ENCODE peak calls at places on chromosomes 13 and 19, in six cellular contexts. X, V, Q, Y, C and O are unnamed samples.
A peak's percentile ranks its signal among the peaks of the same experiment; 100 is the strongest.

GRCh38 chr13:110486061-110486780 is 75.3 kb downstream of the RAB20 start:
- DNase-seq in V (no peak), Y (no peak), C (peak; percentile 29), Q (no peak), X (no peak), O (no peak)

GRCh38 chr19:46603752-46604241 is 2.7 kb downstream of the CALM3 start:
- DNase-seq in V (no peak), Q (no peak), X (no peak), C (no peak), Y (no peak), O (no peak)

GRCh38 chr19:1157931-1158884 is 15.9 kb downstream of the SBNO2 start:
- DNase-seq in V (no peak), X (no peak), C (no peak), Q (no peak), Y (no peak), O (no peak)

GRCh38 chr13:80473695-80474094 is 132.8 kb upstream of the SPRY2 start:
- DNase-seq in V (peak; percentile 18), C (no peak), Q (no peak), Y (no peak), X (no peak), O (no peak)

GRCh38 chr13:26991508-26992181 is 180.0 kb downstream of the USP12 start:
- DNase-seq in X (no peak), Y (no peak), Q (no peak), C (no peak), V (peak; percentile 27), O (no peak)

GRCh38 chr13:67619987-67620386 is 389.9 kb upstream of the PCDH9 start:
- DNase-seq in C (no peak), X (no peak), Q (no peak), V (peak; percentile 64), Y (peak; percentile 7), O (no peak)

GRCh38 chr19:4149518-4150288 is 3.7 kb upstream of the CREB3L3 start:
- DNase-seq in V (no peak), C (no peak), Q (no peak), Y (no peak), X (no peak), O (no peak)

GRCh38 chr19:4533334-4533733 is 1.7 kb downstream of the PLIN5 start:
- DNase-seq in V (no peak), Y (no peak), Q (no peak), X (no peak), C (no peak), O (no peak)

GRCh38 chr19:7520131-7521051 is 2.0 kb upstream of the MCOLN1 start:
- DNase-seq in X (no peak), Y (no peak), Q (no peak), C (no peak), V (no peak), O (no peak)

GRCh38 chr19:46839752-46840151 is 10.9 kb downstream of the AP2S1 start:
- DNase-seq in C (no peak), Q (no peak), Y (no peak), V (no peak), X (no peak), O (peak; percentile 62)

GRCh38 chr19:30419581-30420180 is 47.5 kb downstream of the ZNF536 start:
- DNase-seq in Y (no peak), V (no peak), Q (no peak), X (no peak), C (no peak), O (peak; percentile 42)

GRCh38 chr13:50945669-50946068 is 36.1 kb downstream of the RNASEH2B start:
- DNase-seq in V (no peak), X (no peak), Q (no peak), Y (no peak), C (no peak), O (no peak)

GRCh38 chr19:35462476-35462953 is 14.5 kb downstream of the FFAR2 start:
- DNase-seq in V (no peak), Y (no peak), X (no peak), Q (no peak), C (no peak), O (no peak)

GRCh38 chr13:91195789-91196188 is 151.7 kb upstream of the MIR17HG start:
- DNase-seq in C (no peak), Y (no peak), Q (no peak), X (no peak), V (no peak), O (no peak)

GRCh38 chr13:99280166-99280565 is 22.0 kb upstream of the GPR18 start:
- DNase-seq in Y (no peak), V (no peak), Q (no peak), X (no peak), C (no peak), O (no peak)

GRCh38 chr13:32638739-32639138 is 52.5 kb downstream of the PDS5B start:
- DNase-seq in C (no peak), Y (no peak), Q (no peak), V (no peak), X (no peak), O (no peak)

GRCh38 chr13:32468502-32469147 is 40.7 kb upstream of the N4BP2L1 start:
- DNase-seq in Q (peak; percentile 58), V (no peak), C (no peak), Y (no peak), X (no peak), O (peak; percentile 36)

GRCh38 chr19:12984683-12985048 is 10.6 kb upstream of the NFIX start:
- DNase-seq in C (no peak), V (no peak), X (no peak), Q (peak; percentile 24), Y (no peak), O (no peak)

GRCh38 chr19:18932216-18932841 is 8.7 kb downstream of the HOMER3 start:
- DNase-seq in V (no peak), X (peak; percentile 78), Y (no peak), Q (peak; percentile 92), C (peak; percentile 88), O (peak; percentile 98)

GRCh38 chr19:51521796-51522195 is 9.7 kb downstream of the SIGLEC6 start:
- DNase-seq in V (no peak), C (no peak), X (no peak), Y (no peak), Q (no peak), O (no peak)

GRCh38 chr19:29625316-29625715 is 19.2 kb downstream of the POP4 start:
- DNase-seq in V (no peak), Y (no peak), C (no peak), X (no peak), Q (no peak), O (no peak)

GRCh38 chr19:44635581-44636438 is 7.9 kb upstream of the PVR start:
- DNase-seq in C (no peak), Q (no peak), V (peak; percentile 63), X (no peak), Y (no peak), O (no peak)

GRCh38 chr13:104847863-104848262 is 1687.6 kb downstream of the EFNB2 start:
- DNase-seq in Y (no peak), Q (no peak), V (no peak), C (peak; percentile 44), X (no peak), O (no peak)

GRCh38 chr13:101267656-101268055 is 148.7 kb downstream of the NALCN start:
- DNase-seq in Y (no peak), X (no peak), V (no peak), Q (no peak), C (no peak), O (no peak)

GRCh38 chr13:95226476-95226875 is 74.8 kb downstream of the ABCC4 start:
- DNase-seq in V (no peak), X (no peak), Q (peak; percentile 42), C (no peak), Y (no peak), O (no peak)

GRCh38 chr13:99792079-99792921 is 179.3 kb downstream of the ZIC5 start:
- DNase-seq in Q (no peak), Y (no peak), X (no peak), C (no peak), V (no peak), O (no peak)

GRCh38 chr13:85254641-85255040 is 544.6 kb downstream of the SLITRK6 start:
- DNase-seq in Q (no peak), Y (no peak), V (no peak), X (no peak), C (no peak), O (no peak)

GRCh38 chr13:34207334-34207733 is 389.4 kb downstream of the RFC3 start:
- DNase-seq in C (peak; percentile 31), Y (peak; percentile 24), X (peak; percentile 17), Q (no peak), V (peak; percentile 70), O (no peak)

GRCh38 chr13:34207872-34208271 is 389.9 kb downstream of the RFC3 start:
- DNase-seq in Q (no peak), X (no peak), C (no peak), V (peak; percentile 2), Y (no peak), O (no peak)

GRCh38 chr13:34208326-34208725 is 390.4 kb downstream of the RFC3 start:
- DNase-seq in Q (no peak), X (no peak), Y (no peak), C (no peak), V (peak; percentile 21), O (no peak)
- H3K4me3 ChIP-seq in Q (no peak overlapping the region), X (no peak overlapping the region), Y (no peak overlapping the region), C (no peak overlapping the region), V (no peak overlapping the region), O (no peak overlapping the region)

GRCh38 chr19:41424335-41425173 is 2.6 kb downstream of the B3GNT8 start:
- DNase-seq in X (no peak), V (no peak), Y (no peak), Q (peak; percentile 20), C (no peak), O (no peak)

GRCh38 chr19:41426116-41426841 is 895 bp downstream of the B3GNT8 start:
- DNase-seq in X (peak; percentile 27), V (no peak), Y (no peak), C (peak; percentile 20), Q (no peak), O (no peak)

GRCh38 chr19:41427647-41428480 is 690 bp upstream of the B3GNT8 start:
- DNase-seq in Y (no peak), X (peak; percentile 58), Q (peak; percentile 72), V (no peak), C (peak; percentile 20), O (peak; percentile 66)

GRCh38 chr19:41426952-41427646 is at the start of gene B3GNT8:
- DNase-seq in C (peak; percentile 94), Y (peak; percentile 11), Q (peak; percentile 92), X (peak; percentile 90), V (peak; percentile 34), O (peak; percentile 94)

GRCh38 chr19:41425174-41426115 is 1.7 kb downstream of the B3GNT8 start:
- DNase-seq in C (no peak), Q (no peak), X (no peak), V (no peak), Y (no peak), O (no peak)
- H3K4me3 ChIP-seq in C (no peak overlapping the region), Q (no peak overlapping the region), X (peak overlapping the region; percentile 74), V (no peak overlapping the region), Y (no peak overlapping the region), O (no peak overlapping the region)

GRCh38 chr19:52987221-52987620 is 24.5 kb upstream of the ZNF816 start:
- DNase-seq in X (no peak), Y (no peak), C (no peak), Q (no peak), V (no peak), O (no peak)
- H3K4me3 ChIP-seq in X (no peak overlapping the region), Y (no peak overlapping the region), C (no peak overlapping the region), Q (no peak overlapping the region), V (no peak overlapping the region), O (no peak overlapping the region)

GRCh38 chr13:40484101-40484800 is 182.2 kb downstream of the FOXO1 start:
- DNase-seq in X (no peak), V (no peak), Y (no peak), Q (no peak), C (no peak), O (no peak)
- H3K4me3 ChIP-seq in X (no peak overlapping the region), V (no peak overlapping the region), Y (no peak overlapping the region), Q (no peak overlapping the region), C (no peak overlapping the region), O (no peak overlapping the region)